ENCODE peak calls at places on chromosomes 3 and 15, in four cellular contexts. N is PC-3, B is activated B cell treated with CpG ODN at 0.5 μM for 24 hours, W is DMS79 treated with DMSO at 0.1 percent for 48 hours. L is an unnamed sample.

GRCh38 chr3:141796436-141797166 is 33.4 kb downstream of the GRK7 start:
- DNase-seq in B (peak; percentile 39), N (no peak), W (no peak), L (no peak)

GRCh38 chr3:114194750-114195149 is 15.9 kb upstream of the DRD3 start:
- DNase-seq in W (peak; percentile 10), B (no peak), N (no peak), L (no peak)

GRCh38 chr15:91694131-91694828 is 159.2 kb upstream of the SLCO3A1 start:
- DNase-seq in N (no peak), W (no peak), B (no peak), L (no peak)

GRCh38 chr15:68725736-68726135 is 95.0 kb downstream of the ANP32A start:
- DNase-seq in B (no peak), W (no peak), N (no peak), L (no peak)

GRCh38 chr3:52090620-52091468 is 34.5 kb upstream of the DUSP7 start:
- DNase-seq in W (no peak), B (no peak), N (no peak), L (no peak)

GRCh38 chr15:99999282-100000070 is 266.2 kb upstream of the LYSMD4 start:
- DNase-seq in B (no peak), N (no peak), W (no peak), L (no peak)

GRCh38 chr3:17432237-17432636 is 310.2 kb downstream of the TBC1D5 start:
- DNase-seq in N (peak; percentile 36), B (no peak), W (no peak), L (no peak)

GRCh38 chr3:165641569-165642310 is 195.5 kb downstream of the BCHE start:
- DNase-seq in N (no peak), B (no peak), W (no peak), L (peak; percentile 13)

GRCh38 chr3:79167651-79168416 is 600.0 kb downstream of the ROBO1 start:
- DNase-seq in W (no peak), B (no peak), N (peak; percentile 95), L (no peak)

GRCh38 chr3:77081240-77081661 is 41.4 kb downstream of the ROBO2 start:
- DNase-seq in B (no peak), W (peak; percentile 68), N (peak; percentile 45), L (peak; percentile 83)

L was measured in NCI-H1105 treated with DMSO at 0.1 percent for 48 hours.